ENCODE peak calls at places on chromosome 1, in ten cellular contexts. T is NCI-H1092 treated with DMSO at 0.1 percent for 48 hours, W is NT2/D1, C is NCI-H510A treated with DMSO at 0.1 percent for 48 hours, U is kidney tubule cell, G is SIG-M5, Z is T1000, I is occipital lobe, V is T-helper 9 cell, R is COR-L47. Y is an unnamed sample.
A peak's percentile ranks its signal among the peaks of the same experiment; 100 is the strongest.

GRCh38 chr1:151611288-151611790 is 511 bp upstream of the SNX27 start:
- DNase-seq in T (no peak), W (no peak), C (no peak), U (peak; percentile 65), G (peak; percentile 100), Z (no peak), I (no peak), V (no peak), R (no peak), Y (no peak)

GRCh38 chr1:233547726-233548125 is 66.2 kb upstream of the KCNK1 start:
- DNase-seq in T (no peak), W (no peak), C (no peak), U (no peak), G (no peak), Z (no peak), I (no peak), V (no peak), R (no peak), Y (no peak)

GRCh38 chr1:37495875-37496274 is 18.7 kb downstream of the MEAF6 start:
- DNase-seq in T (no peak), W (no peak), C (no peak), U (no peak), G (no peak), Z (no peak), I (no peak), V (no peak), R (no peak), Y (no peak)

GRCh38 chr1:51517361-51518032 is 1.6 kb downstream of the EPS15 start:
- DNase-seq in T (no peak), W (no peak), C (no peak), U (no peak), G (no peak), Z (no peak), I (no peak), V (no peak), R (no peak), Y (no peak)

GRCh38 chr1:175599212-175599681 is 144.1 kb downstream of the TNR start:
- DNase-seq in T (no peak), W (no peak), C (no peak), U (peak; percentile 7), G (no peak), Z (no peak), I (no peak), V (no peak), R (no peak), Y (no peak)

GRCh38 chr1:200670215-200671118 is 760 bp upstream of the DDX59 start:
- DNase-seq in T (peak; percentile 82), W (peak; percentile 33), C (peak; percentile 83), U (peak; percentile 66), G (no peak), Z (no peak), I (peak; percentile 59), V (no peak), R (peak; percentile 33), Y (no peak)

GRCh38 chr1:155082301-155082940 is 3.8 kb downstream of the EFNA3 start:
- DNase-seq in T (no peak), W (no peak), C (no peak), U (no peak), G (no peak), Z (no peak), I (no peak), V (no peak), R (no peak), Y (no peak)

GRCh38 chr1:21547876-21548275 is 38.7 kb downstream of the ALPL start:
- DNase-seq in T (no peak), W (no peak), C (no peak), U (no peak), G (no peak), Z (no peak), I (no peak), V (no peak), R (no peak), Y (no peak)

GRCh38 chr1:204267191-204267601 is 53.4 kb upstream of the GOLT1A start:
- DNase-seq in T (no peak), W (no peak), C (no peak), U (peak; percentile 85), G (no peak), Z (no peak), I (peak; percentile 68), V (no peak), R (no peak), Y (no peak)

GRCh38 chr1:3910049-3910731 is 10.1 kb upstream of the C1orf174 start:
- DNase-seq in T (no peak), W (no peak), C (no peak), U (peak; percentile 34), G (no peak), Z (no peak), I (no peak), V (no peak), R (no peak), Y (no peak)

GRCh38 chr1:151944110-151944858 is 35.0 kb upstream of the THEM4 start:
- DNase-seq in T (no peak), W (no peak), C (no peak), U (no peak), G (no peak), Z (no peak), I (no peak), V (no peak), R (no peak), Y (no peak)

GRCh38 chr1:196148367-196148970 is 459.8 kb downstream of the KCNT2 start:
- DNase-seq in T (peak; percentile 61), W (peak; percentile 8), C (peak; percentile 51), U (peak; percentile 34), G (no peak), Z (no peak), I (no peak), V (no peak), R (peak; percentile 24), Y (no peak)

GRCh38 chr1:31400393-31400792 is 12.6 kb upstream of the SERINC2 start:
- DNase-seq in T (no peak), W (no peak), C (no peak), U (no peak), G (peak; percentile 79), Z (no peak), I (no peak), V (no peak), R (no peak), Y (no peak)

GRCh38 chr1:226310123-226310540 is 1.2 kb upstream of the LIN9 start:
- DNase-seq in T (no peak), W (peak; percentile 11), C (no peak), U (no peak), G (no peak), Z (no peak), I (no peak), V (no peak), R (no peak), Y (no peak)